ENCODE peak calls at places on chromosome 15, in six cellular contexts. H is CD8-positive, alpha-beta T cell; L is hypothalamus; C is T-helper 9 cell; Q is NK-92 treated with Interleukin-12 subunit alpha and Interleukin-12 subunit beta, amount 100 ng/mL, for 24 hours; I is PC-3. V is an unnamed sample.
A peak's percentile ranks its signal among the peaks of the same experiment; 100 is the strongest.

GRCh38 chr15:40594429-40594836 is 384 bp downstream of the KNL1 start:
- DNase-seq in I (peak; percentile 54), Q (peak; percentile 77), C (peak; percentile 20), L (no peak), H (no peak), V (no peak)

GRCh38 chr15:58515807-58516206 is 84.0 kb downstream of the LIPC start:
- DNase-seq in Q (peak; percentile 14), H (peak; percentile 46), C (no peak), L (no peak), I (no peak), V (no peak)

GRCh38 chr15:59306520-59307163 is 66.0 kb downstream of the MYO1E start:
- DNase-seq in C (no peak), H (no peak), L (no peak), Q (no peak), I (peak; percentile 82), V (no peak)

GRCh38 chr15:40436892-40437753 is 3.6 kb upstream of the BAHD1 start:
- DNase-seq in L (no peak), C (no peak), Q (no peak), I (no peak), H (no peak), V (no peak)

GRCh38 chr15:28128036-28128435 is 28.9 kb upstream of the OCA2 start:
- DNase-seq in H (no peak), Q (no peak), L (peak; percentile 76), I (no peak), C (no peak), V (no peak)

GRCh38 chr15:73650387-73651126 is 17.4 kb upstream of the NPTN start:
- DNase-seq in H (no peak), I (no peak), Q (no peak), C (no peak), L (no peak), V (no peak)

GRCh38 chr15:63805993-63806980 is 27.5 kb downstream of the HERC1 start:
- DNase-seq in I (no peak), L (no peak), Q (no peak), H (no peak), C (no peak), V (no peak)

GRCh38 chr15:98067339-98067738 is 106.8 kb downstream of the ARRDC4 start:
- DNase-seq in L (no peak), Q (no peak), I (no peak), H (no peak), C (no peak), V (no peak)

GRCh38 chr15:90266061-90266431 is 574 bp downstream of the NGRN start:
- DNase-seq in L (peak; percentile 19), Q (peak; percentile 44), C (peak; percentile 34), I (peak; percentile 32), H (no peak), V (no peak)

GRCh38 chr15:39919740-39920509 is at the start of gene GPR176:
- DNase-seq in Q (no peak), H (peak; percentile 57), C (peak; percentile 9), I (peak; percentile 66), L (peak; percentile 55), V (peak; percentile 33)

GRCh38 chr15:52124270-52124878 is 11.8 kb upstream of the BCL2L10 start:
- DNase-seq in Q (no peak), L (no peak), C (no peak), H (no peak), I (peak; percentile 79), V (no peak)

GRCh38 chr15:74340139-74340538 is 27.3 kb downstream of the CYP11A1 start:
- DNase-seq in I (peak; percentile 41), Q (no peak), C (no peak), H (no peak), L (no peak), V (no peak)

GRCh38 chr15:67433495-67434099 is 87.3 kb upstream of the C15orf61 start:
- DNase-seq in Q (no peak), L (no peak), H (no peak), I (peak; percentile 67), C (no peak), V (peak; percentile 6)

GRCh38 chr15:88113909-88114308 is 142.6 kb downstream of the NTRK3 start:
- DNase-seq in H (no peak), C (no peak), Q (no peak), L (no peak), I (no peak), V (no peak)

GRCh38 chr15:41562784-41563198 is 3.8 kb downstream of the TYRO3 start:
- DNase-seq in Q (no peak), L (peak; percentile 25), H (no peak), I (no peak), C (no peak), V (no peak)

GRCh38 chr15:57216288-57216687 is 160.0 kb upstream of the CGNL1 start:
- DNase-seq in Q (no peak), H (no peak), I (peak; percentile 82), C (no peak), L (no peak), V (no peak)

GRCh38 chr15:68704496-68705021 is 116.1 kb downstream of the ANP32A start:
- DNase-seq in C (no peak), I (no peak), H (no peak), L (no peak), Q (no peak), V (no peak)

GRCh38 chr15:31774045-31774444 is 256.3 kb upstream of the CHRNA7 start:
- DNase-seq in H (no peak), Q (no peak), C (no peak), L (no peak), I (no peak), V (no peak)

GRCh38 chr15:54374184-54374947 is 396.1 kb downstream of the UNC13C start:
- DNase-seq in Q (no peak), H (no peak), I (no peak), C (no peak), L (no peak), V (no peak)

GRCh38 chr15:53644681-53645080 is 114.8 kb downstream of the WDR72 start:
- DNase-seq in I (no peak), H (no peak), C (no peak), Q (no peak), L (no peak), V (no peak)

GRCh38 chr15:66923438-66923881 is 141.9 kb upstream of the SMAD3 start:
- DNase-seq in C (no peak), L (no peak), Q (no peak), I (peak; percentile 48), H (no peak), V (peak; percentile 31)

GRCh38 chr15:66293419-66294156 is at the start of gene DIS3L:
- DNase-seq in C (peak; percentile 43), Q (peak; percentile 75), H (peak; percentile 82), L (peak; percentile 54), I (peak; percentile 59), V (peak; percentile 69)

GRCh38 chr15:23857028-23857641 is 170.0 kb upstream of the NDN start:
- DNase-seq in Q (peak; percentile 7), H (no peak), I (peak; percentile 52), C (no peak), L (no peak), V (no peak)

GRCh38 chr15:62569460-62570404 is 404.6 kb upstream of the C2CD4B start:
- DNase-seq in L (peak; percentile 7), I (peak; percentile 92), H (no peak), Q (no peak), C (no peak), V (no peak)

GRCh38 chr15:100224206-100225185 is 117.3 kb downstream of the ADAMTS17 start:
- DNase-seq in Q (no peak), I (no peak), L (no peak), H (no peak), C (no peak), V (peak; percentile 8)

GRCh38 chr15:57218826-57219576 is 157.3 kb upstream of the CGNL1 start:
- DNase-seq in I (no peak), C (no peak), Q (no peak), H (no peak), L (no peak), V (no peak)

GRCh38 chr15:35874260-35874905 is 328.4 kb upstream of the DPH6 start:
- DNase-seq in H (no peak), Q (no peak), I (peak; percentile 92), L (no peak), C (no peak), V (no peak)